ENCODE peak calls at places on chromosomes 3 and 15, in eight cellular contexts. P is IMR-90, K is HFF-Myc, G is left ventricle myocardium inferior, U is hepatocyte, F is suprapubic skin, M is body of pancreas, R is lung. H is an unnamed sample.

GRCh38 chr3:79887203-79887602 is 119.4 kb upstream of the ROBO1 start:
- DNase-seq in K (no peak), G (no peak), U (no peak), F (no peak), R (no peak), M (no peak), P (no peak), H (no peak)

GRCh38 chr3:168080499-168081170 is 15.1 kb downstream of the GOLIM4 start:
- DNase-seq in G (no peak), K (no peak), M (no peak), P (no peak), U (no peak), R (no peak), F (no peak), H (no peak)

GRCh38 chr3:179363332-179363731 is 15.8 kb downstream of the MFN1 start:
- DNase-seq in M (no peak), K (no peak), P (no peak), R (no peak), G (no peak), U (no peak), F (no peak), H (no peak)

GRCh38 chr3:135503429-135504083 is 462.0 kb upstream of the PPP2R3A start:
- DNase-seq in R (peak; percentile 63), G (peak; percentile 42), M (peak; percentile 70), U (peak; percentile 84), K (peak; percentile 11), F (no peak), P (peak; percentile 51), H (peak; percentile 44)

GRCh38 chr3:100682056-100682853 is 27.0 kb upstream of the TFG start:
- DNase-seq in K (no peak), M (no peak), F (no peak), G (peak; percentile 28), P (no peak), R (peak; percentile 44), U (no peak), H (no peak)

GRCh38 chr15:41291065-41291631 is 41.2 kb downstream of the OIP5 start:
- DNase-seq in M (no peak), R (no peak), K (no peak), U (no peak), F (no peak), P (no peak), G (no peak), H (no peak)

GRCh38 chr3:69865920-69866679 is 126.8 kb downstream of the MITF start:
- DNase-seq in P (peak; percentile 23), R (peak; percentile 71), K (no peak), M (peak; percentile 89), G (peak; percentile 57), F (no peak), U (peak; percentile 50), H (no peak)

GRCh38 chr15:56339594-56339993 is 25.6 kb upstream of the TEX9 start:
- DNase-seq in U (no peak), R (no peak), P (no peak), M (no peak), K (no peak), G (no peak), F (no peak), H (no peak)

GRCh38 chr3:43892061-43892460 is 201.3 kb downstream of the ABHD5 start:
- DNase-seq in G (no peak), K (no peak), M (no peak), R (no peak), F (no peak), U (no peak), P (no peak), H (no peak)

GRCh38 chr3:120198305-120198878 is 86.6 kb downstream of the GPR156 start:
- DNase-seq in U (peak; percentile 32), P (peak; percentile 41), M (no peak), G (no peak), K (no peak), F (no peak), R (no peak), H (no peak)

GRCh38 chr15:45129651-45130129 is at the start of the genes DUOX1 and DUOXA1:
- DNase-seq in P (no peak), U (peak; percentile 73), K (no peak), F (no peak), M (no peak), G (peak; percentile 51), R (peak; percentile 80), H (peak; percentile 57)

GRCh38 chr3:189466004-189466403 is 165.2 kb upstream of the TP63 start:
- DNase-seq in P (no peak), K (no peak), M (no peak), U (no peak), G (no peak), R (no peak), F (no peak), H (no peak)

GRCh38 chr3:144770813-144771400 is 799.3 kb downstream of the DIPK2A start:
- DNase-seq in R (no peak), U (peak; percentile 43), M (no peak), G (no peak), P (peak; percentile 38), K (peak; percentile 19), F (no peak), H (no peak)

GRCh38 chr3:10637342-10637741 is 132.0 kb upstream of the ATP2B2 start:
- DNase-seq in U (no peak), K (no peak), G (no peak), P (no peak), F (no peak), R (no peak), M (no peak), H (no peak)

DNA sequence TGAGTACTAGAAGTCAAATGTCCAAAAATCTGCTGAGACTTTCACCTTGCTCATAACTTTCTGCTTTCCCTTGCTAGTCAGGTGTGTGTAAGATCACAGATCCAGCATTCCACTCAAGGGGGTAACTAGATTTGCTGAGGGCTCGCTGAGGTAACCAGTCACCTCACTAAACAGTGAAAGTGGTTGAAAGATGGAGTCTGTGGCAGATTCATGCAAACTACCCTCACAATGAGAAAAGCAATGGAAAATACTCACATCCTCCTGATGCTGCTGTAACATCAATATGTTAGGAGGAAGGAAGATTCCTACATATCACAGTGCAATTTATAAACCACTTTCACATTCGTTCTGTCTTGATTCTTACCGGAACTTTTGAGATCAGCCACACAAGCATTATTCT is 174.3 kb upstream of the BCL6 start:
- DNase-seq in F (no peak), G (no peak), U (no peak), P (no peak), M (no peak), K (no peak), R (no peak), H (no peak)
- H3K4me3 ChIP-seq in F (no peak overlapping the region), G (no peak overlapping the region), U (no peak overlapping the region), P (no peak overlapping the region), M (no peak overlapping the region), K (no peak overlapping the region), R (no peak overlapping the region), H (no peak overlapping the region)

GRCh38 chr3:62109534-62109933 is 263.8 kb downstream of the FEZF2 start:
- DNase-seq in M (no peak), K (peak; percentile 90), F (peak; percentile 68), U (peak; percentile 61), G (peak; percentile 40), R (no peak), P (peak; percentile 96), H (peak; percentile 64)
- TF ChIP-seq CTCF in M (no peak), K (peak; percentile 27), F (no peak), U (no peak), G (no peak), R (no peak), P (peak; percentile 32), H (no peak)

DNA sequence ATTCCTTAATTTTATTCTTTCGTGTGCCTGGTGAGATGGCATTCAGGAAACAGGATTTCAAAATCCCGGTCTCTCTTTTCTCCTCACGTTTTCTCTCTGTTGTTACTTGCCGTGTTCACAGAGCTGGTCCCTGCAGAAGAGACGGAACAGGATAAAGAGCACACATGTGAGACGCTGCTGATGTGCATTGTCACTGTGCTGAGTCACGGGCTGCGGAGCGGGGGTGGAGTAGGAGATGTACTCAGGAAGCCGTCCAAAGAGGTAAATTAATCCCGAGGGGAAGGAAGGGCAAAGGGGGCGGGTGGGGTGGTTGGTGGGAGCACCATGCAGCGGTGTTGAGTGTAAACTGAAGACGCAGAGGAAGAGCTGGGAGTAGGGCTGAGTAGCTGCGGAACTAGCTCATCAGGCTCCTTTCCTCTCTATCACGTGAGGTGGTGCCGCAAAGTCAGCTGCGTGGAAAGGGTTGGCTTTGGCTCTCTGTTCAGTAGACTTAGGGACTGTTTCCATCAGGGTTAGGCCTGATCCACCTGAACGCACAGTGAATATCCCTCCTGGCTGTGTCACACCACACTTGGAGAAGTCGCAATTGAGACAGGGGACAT is 164.8 kb upstream of the BHLHE40 start:
- DNase-seq in K (no peak), G (peak; percentile 53), P (no peak), U (no peak), M (no peak), F (no peak), R (peak; percentile 42), H (no peak)
- H3K4me3 ChIP-seq in K (no peak overlapping the region), G (peak overlapping the region; percentile 3), P (no peak overlapping the region), U (no peak overlapping the region), M (no peak overlapping the region), F (no peak overlapping the region), R (no peak overlapping the region), H (no peak overlapping the region)

GRCh38 chr15:100202309-100202943 is 139.3 kb downstream of the ADAMTS17 start:
- DNase-seq in F (no peak), K (no peak), U (peak; percentile 52), M (peak; percentile 78), R (no peak), P (no peak), G (no peak), H (no peak)

GRCh38 chr15:100205549-100206295 is 136.1 kb downstream of the ADAMTS17 start:
- DNase-seq in K (no peak), M (no peak), F (peak; percentile 24), U (peak; percentile 60), P (no peak), G (no peak), R (no peak), H (no peak)

GRCh38 chr15:100204771-100205170 is 137.0 kb downstream of the ADAMTS17 start:
- DNase-seq in K (no peak), U (no peak), F (no peak), M (no peak), P (no peak), R (no peak), G (no peak), H (no peak)

GRCh38 chr15:100206643-100207042 is 135.1 kb downstream of the ADAMTS17 start:
- DNase-seq in M (no peak), G (no peak), R (no peak), K (no peak), U (no peak), P (no peak), F (peak; percentile 4), H (no peak)

DNA sequence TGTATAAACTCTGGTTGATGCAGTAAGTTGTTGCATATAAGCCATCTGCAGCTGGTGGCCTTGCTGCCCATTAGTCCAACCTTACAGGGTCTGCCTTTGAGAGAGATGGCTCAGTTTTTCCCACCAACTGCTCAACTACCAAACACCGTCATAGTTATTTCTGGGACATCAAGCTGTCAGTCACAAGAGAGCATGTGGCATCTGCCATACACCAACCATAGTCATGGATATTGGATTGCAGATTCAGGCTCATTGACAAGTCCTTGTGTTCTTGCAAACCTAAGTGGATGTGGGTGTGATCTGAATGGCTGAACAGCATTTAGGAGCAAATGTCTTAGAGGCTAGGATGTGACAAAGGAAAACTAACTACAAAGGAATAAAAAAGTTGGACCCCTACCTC is 137.6 kb downstream of the ADAMTS17 start:
- DNase-seq in M (no peak), K (no peak), F (peak; percentile 5), G (no peak), R (no peak), P (no peak), U (no peak), H (no peak)
- TF ChIP-seq CTCF in M (no peak), K (no peak), F (no peak), G (no peak), R (no peak), P (no peak), U (no peak), H (no peak)

GRCh38 chr3:13353936-13354542 is 66.1 kb downstream of the NUP210 start:
- DNase-seq in M (no peak), G (no peak), K (no peak), F (no peak), U (no peak), P (peak; percentile 18), R (no peak), H (no peak)
- H3K4me3 ChIP-seq in M (no peak overlapping the region), G (no peak overlapping the region), K (no peak overlapping the region), F (no peak overlapping the region), U (no peak overlapping the region), P (no peak overlapping the region), R (no peak overlapping the region), H (no peak overlapping the region)

H was measured in lower leg skin.